ENCODE peak calls at places on chromosome 13, in six cellular contexts. K is fibroblast of pulmonary artery, F is amniotic stem cell, G is DMS53, U is NCI-H510A treated with DMSO at 0.1 percent for 48 hours, H is SHP77. M is an unnamed sample.

GRCh38 chr13:30832845-30833332 is 73.2 kb upstream of the MEDAG start:
- DNase-seq in K (peak), U (peak), F (no peak), G (peak), H (peak), M (no peak)

GRCh38 chr13:21176982-21177284 is 475 bp downstream of the MRPL57 start:
- DNase-seq in U (no peak), H (no peak), K (no peak), F (no peak), G (no peak), M (no peak)

GRCh38 chr13:101640797-101641400 is 188.4 kb downstream of the ITGBL1 start:
- DNase-seq in F (no peak), K (peak), G (no peak), U (no peak), H (no peak), M (no peak)

GRCh38 chr13:51995677-51996551 is 15.3 kb downstream of the ATP7B start:
- DNase-seq in G (peak), H (no peak), K (peak), F (no peak), U (no peak), M (no peak)

GRCh38 chr13:41523396-41523795 is 66.0 kb downstream of the RGCC start:
- DNase-seq in U (no peak), H (no peak), G (no peak), F (no peak), K (no peak), M (no peak)

GRCh38 chr13:57846600-57847173 is 215.1 kb downstream of the PCDH17 start:
- DNase-seq in G (no peak), U (no peak), F (no peak), H (no peak), K (no peak), M (no peak)

GRCh38 chr13:44068737-44069136 is 189.0 kb downstream of the LACC1 start:
- DNase-seq in K (peak), F (peak), H (no peak), G (peak), U (peak), M (no peak)

GRCh38 chr13:113599396-113599795 is 14.8 kb downstream of the TFDP1 start:
- DNase-seq in H (no peak), F (no peak), K (no peak), U (no peak), G (no peak), M (no peak)

GRCh38 chr13:33932765-33933406 is 114.9 kb downstream of the RFC3 start:
- DNase-seq in K (peak), U (no peak), G (peak), F (no peak), H (no peak), M (no peak)

GRCh38 chr13:76764916-76765315 is 121.3 kb downstream of the KCTD12 start:
- DNase-seq in G (no peak), U (no peak), H (no peak), K (no peak), F (no peak), M (no peak)

GRCh38 chr13:45482571-45483173 is 17.9 kb downstream of the COG3 start:
- DNase-seq in U (no peak), F (no peak), K (peak), G (no peak), H (no peak), M (no peak)

GRCh38 chr13:93004919-93005318 is 221.7 kb upstream of the GPC6 start:
- DNase-seq in F (no peak), K (peak), U (no peak), G (peak), H (no peak), M (no peak)

GRCh38 chr13:113123226-113124150 is 889 bp downstream of the F10 start:
- DNase-seq in K (no peak), G (peak), F (no peak), U (no peak), H (peak), M (no peak)

GRCh38 chr13:24087611-24088235 is 72.8 kb upstream of the SPATA13 start:
- DNase-seq in H (no peak), G (peak), U (no peak), K (no peak), F (no peak), M (no peak)

GRCh38 chr13:30376426-30377311 is 45.6 kb upstream of the UBE2L5 start:
- DNase-seq in K (no peak), F (no peak), G (peak), U (peak), H (no peak), M (peak)

GRCh38 chr13:42981317-42981716 is 10.7 kb downstream of the EPSTI1 start:
- DNase-seq in F (no peak), G (no peak), H (no peak), K (peak), U (no peak), M (no peak)

GRCh38 chr13:109784590-109785140 is 1.7 kb downstream of the IRS2 start:
- DNase-seq in F (peak), G (peak), H (peak), K (peak), U (peak), M (no peak)

GRCh38 chr13:75492389-75492788 is 10.4 kb upstream of the TBC1D4 start:
- DNase-seq in F (peak), U (no peak), H (no peak), G (no peak), K (no peak), M (no peak)

GRCh38 chr13:23922005-23922932 is 25.0 kb upstream of the C1QTNF9B start:
- DNase-seq in F (no peak), U (no peak), K (peak), H (no peak), G (peak), M (no peak)

GRCh38 chr13:90769387-90769786 is 578.1 kb upstream of the MIR17HG start:
- DNase-seq in H (no peak), G (no peak), K (no peak), F (no peak), U (no peak), M (no peak)

GRCh38 chr13:85333511-85333910 is 465.7 kb downstream of the SLITRK6 start:
- DNase-seq in F (no peak), U (no peak), G (no peak), H (no peak), K (no peak), M (no peak)

GRCh38 chr13:26025196-26025595 is 26.6 kb downstream of the SHISA2 start:
- DNase-seq in G (no peak), K (no peak), U (peak), H (peak), F (no peak), M (no peak)

GRCh38 chr13:109273326-109273751 is 513.0 kb downstream of the IRS2 start:
- DNase-seq in H (no peak), U (no peak), G (no peak), F (no peak), K (peak), M (no peak)

GRCh38 chr13:39148513-39148961 is 110.3 kb downstream of the NHLRC3 start:
- DNase-seq in U (no peak), G (peak), K (peak), H (no peak), F (no peak), M (no peak)

GRCh38 chr13:101331731-101332130 is 84.6 kb downstream of the NALCN start:
- DNase-seq in F (no peak), K (no peak), G (no peak), U (no peak), H (no peak), M (no peak)

GRCh38 chr13:99970761-99971575 is 599 bp downstream of the ZIC5 start:
- DNase-seq in U (no peak), G (peak), H (no peak), F (no peak), K (no peak), M (no peak)

GRCh38 chr13:41352935-41353801 is 42.1 kb downstream of the NAA16 start:
- DNase-seq in H (no peak), F (no peak), G (peak), U (no peak), K (peak), M (peak)

GRCh38 chr13:97648171-97648880 is 214.4 kb downstream of the RAP2A start:
- DNase-seq in H (no peak), U (no peak), G (no peak), K (peak), F (no peak), M (no peak)

GRCh38 chr13:94657167-94657566 is 55.2 kb downstream of the SOX21 start:
- DNase-seq in G (no peak), F (no peak), K (peak), U (no peak), H (no peak), M (no peak)

GRCh38 chr13:40401911-40402776 is 264.3 kb downstream of the FOXO1 start:
- DNase-seq in G (peak), F (no peak), H (peak), K (peak), U (no peak), M (no peak)

GRCh38 chr13:71867101-71867814 is at the start of gene DACH1:
- DNase-seq in U (peak), F (peak), H (peak), G (peak), K (peak), M (peak)

GRCh38 chr13:101149735-101150380 is 266.4 kb downstream of the NALCN start:
- DNase-seq in F (no peak), H (peak), K (peak), U (no peak), G (no peak), M (no peak)

GRCh38 chr13:33402975-33403374 is 117.4 kb upstream of the STARD13 start:
- DNase-seq in K (no peak), U (no peak), H (no peak), F (no peak), G (no peak), M (no peak)

GRCh38 chr13:92573467-92574057 is 653.0 kb upstream of the GPC6 start:
- DNase-seq in G (peak), F (no peak), H (no peak), U (no peak), K (peak), M (no peak)

GRCh38 chr13:39363393-39363792 is 239.6 kb downstream of the LHFPL6 start:
- DNase-seq in K (no peak), H (no peak), F (no peak), U (no peak), G (no peak), M (no peak)

GRCh38 chr13:46386996-46387851 is at the start of gene RUBCNL:
- DNase-seq in G (peak), F (no peak), U (no peak), K (no peak), H (no peak), M (peak)

GRCh38 chr13:51292000-51292550 is 47.4 kb upstream of the SERPINE3 start:
- DNase-seq in H (no peak), K (peak), U (no peak), F (no peak), G (no peak), M (no peak)

M was measured in GM12892.